ENCODE peak calls at places on chromosomes 7 and 10, in ten cellular contexts. One of them, this sample, is unnamed. For H3K4me1, the result is how much of the 10 kb centered on the place peaks cover.

GRCh38 chr10:110671788-110672579 is 27.8 kb downstream of the RBM20 start:
- DNase-seq in neuronal stem cell: peak
- DNase-seq in astrocyte: peak
- DNase-seq in mesenchymal stem cell: peak
- DNase-seq in fibroblast of lung: peak
- DNase-seq in gastrocnemius medialis: peak
- DNase-seq in ovary: peak
- DNase-seq in A673: peak
- DNase-seq in spleen: peak
- DNase-seq in MM.1S: peak
- DNase-seq in this sample: peak

GRCh38 chr7:112193915-112194502 is 12.2 kb downstream of the DOCK4 start:
- DNase-seq in neuronal stem cell: no peak
- DNase-seq in astrocyte: no peak
- DNase-seq in mesenchymal stem cell: no peak
- DNase-seq in fibroblast of lung: no peak
- DNase-seq in gastrocnemius medialis: no peak
- DNase-seq in ovary: no peak
- DNase-seq in A673: no peak
- DNase-seq in spleen: no peak
- DNase-seq in MM.1S: no peak
- DNase-seq in this sample: no peak

GRCh38 chr10:86344281-86344680 is 22.3 kb downstream of the GRID1 start:
- DNase-seq in neuronal stem cell: no peak
- DNase-seq in astrocyte: no peak
- DNase-seq in mesenchymal stem cell: no peak
- DNase-seq in fibroblast of lung: no peak
- DNase-seq in gastrocnemius medialis: no peak
- DNase-seq in ovary: no peak
- DNase-seq in A673: no peak
- DNase-seq in spleen: peak
- DNase-seq in MM.1S: no peak
- DNase-seq in this sample: no peak

GRCh38 chr10:13823046-13823711 is 236.4 kb downstream of the PRPF18 start:
- DNase-seq in neuronal stem cell: no peak
- DNase-seq in astrocyte: no peak
- DNase-seq in mesenchymal stem cell: no peak
- DNase-seq in fibroblast of lung: no peak
- DNase-seq in gastrocnemius medialis: no peak
- DNase-seq in ovary: no peak
- DNase-seq in A673: no peak
- DNase-seq in spleen: no peak
- DNase-seq in MM.1S: no peak
- DNase-seq in this sample: no peak

GRCh38 chr7:79272066-79272669 is 181.3 kb downstream of the MAGI2 start:
- DNase-seq in neuronal stem cell: peak
- DNase-seq in astrocyte: peak
- DNase-seq in mesenchymal stem cell: peak
- DNase-seq in fibroblast of lung: peak
- DNase-seq in gastrocnemius medialis: no peak
- DNase-seq in ovary: no peak
- DNase-seq in A673: peak
- DNase-seq in spleen: no peak
- DNase-seq in MM.1S: peak
- DNase-seq in this sample: peak

GRCh38 chr7:8063706-8064297 is 95.2 kb downstream of the GLCCI1 start:
- DNase-seq in neuronal stem cell: no peak
- DNase-seq in astrocyte: peak
- DNase-seq in mesenchymal stem cell: peak
- DNase-seq in fibroblast of lung: peak
- DNase-seq in gastrocnemius medialis: no peak
- DNase-seq in ovary: no peak
- DNase-seq in A673: peak
- DNase-seq in spleen: no peak
- DNase-seq in MM.1S: no peak
- DNase-seq in this sample: no peak

GRCh38 chr10:9814285-9814866 is 1203.3 kb upstream of the CELF2 start:
- DNase-seq in neuronal stem cell: no peak
- DNase-seq in astrocyte: peak
- DNase-seq in mesenchymal stem cell: peak
- DNase-seq in fibroblast of lung: peak
- DNase-seq in gastrocnemius medialis: no peak
- DNase-seq in ovary: no peak
- DNase-seq in A673: no peak
- DNase-seq in spleen: no peak
- DNase-seq in MM.1S: no peak
- DNase-seq in this sample: no peak

GRCh38 chr10:24255907-24256306 is 47.0 kb downstream of the KIAA1217 start:
- DNase-seq in neuronal stem cell: no peak
- DNase-seq in astrocyte: peak
- DNase-seq in mesenchymal stem cell: no peak
- DNase-seq in fibroblast of lung: peak
- DNase-seq in gastrocnemius medialis: peak
- DNase-seq in ovary: peak
- DNase-seq in A673: peak
- DNase-seq in spleen: no peak
- DNase-seq in MM.1S: no peak
- DNase-seq in this sample: no peak

GRCh38 chr7:25429731-25430130 is 201.4 kb upstream of the NPVF start:
- DNase-seq in neuronal stem cell: no peak
- DNase-seq in astrocyte: no peak
- DNase-seq in mesenchymal stem cell: peak
- DNase-seq in fibroblast of lung: no peak
- DNase-seq in gastrocnemius medialis: no peak
- DNase-seq in ovary: no peak
- DNase-seq in A673: no peak
- DNase-seq in spleen: no peak
- DNase-seq in MM.1S: no peak
- DNase-seq in this sample: no peak
- H3K27ac ChIP-seq in neuronal stem cell: no peak
- H3K27ac ChIP-seq in astrocyte: no peak
- H3K27ac ChIP-seq in mesenchymal stem cell: no peak
- H3K27ac ChIP-seq in fibroblast of lung: no peak
- H3K27ac ChIP-seq in gastrocnemius medialis: no peak
- H3K27ac ChIP-seq in ovary: peak
- H3K27ac ChIP-seq in A673: no peak
- H3K27ac ChIP-seq in spleen: no peak
- H3K27ac ChIP-seq in MM.1S: no peak
- H3K27ac ChIP-seq in this sample: no peak

GRCh38 chr10:79137404-79137803 is 68.6 kb downstream of the ZMIZ1 start:
- DNase-seq in neuronal stem cell: no peak
- DNase-seq in astrocyte: peak
- DNase-seq in mesenchymal stem cell: no peak
- DNase-seq in fibroblast of lung: peak
- DNase-seq in gastrocnemius medialis: no peak
- DNase-seq in ovary: peak
- DNase-seq in A673: no peak
- DNase-seq in spleen: no peak
- DNase-seq in MM.1S: no peak
- DNase-seq in this sample: no peak

GRCh38 chr10:79136227-79137005 is 67.7 kb downstream of the ZMIZ1 start:
- DNase-seq in neuronal stem cell: no peak
- DNase-seq in astrocyte: no peak
- DNase-seq in mesenchymal stem cell: peak
- DNase-seq in fibroblast of lung: no peak
- DNase-seq in gastrocnemius medialis: no peak
- DNase-seq in ovary: no peak
- DNase-seq in A673: no peak
- DNase-seq in spleen: no peak
- DNase-seq in MM.1S: no peak
- DNase-seq in this sample: no peak

GRCh38 chr10:79139124-79139835 is 70.5 kb downstream of the ZMIZ1 start:
- DNase-seq in neuronal stem cell: no peak
- DNase-seq in astrocyte: peak
- DNase-seq in mesenchymal stem cell: peak
- DNase-seq in fibroblast of lung: peak
- DNase-seq in gastrocnemius medialis: peak
- DNase-seq in ovary: peak
- DNase-seq in A673: no peak
- DNase-seq in spleen: no peak
- DNase-seq in MM.1S: no peak
- DNase-seq in this sample: no peak

GRCh38 chr10:79138449-79139123 is 69.8 kb downstream of the ZMIZ1 start:
- DNase-seq in neuronal stem cell: no peak
- DNase-seq in astrocyte: no peak
- DNase-seq in mesenchymal stem cell: no peak
- DNase-seq in fibroblast of lung: no peak
- DNase-seq in gastrocnemius medialis: no peak
- DNase-seq in ovary: no peak
- DNase-seq in A673: no peak
- DNase-seq in spleen: no peak
- DNase-seq in MM.1S: no peak
- DNase-seq in this sample: no peak

DNA sequence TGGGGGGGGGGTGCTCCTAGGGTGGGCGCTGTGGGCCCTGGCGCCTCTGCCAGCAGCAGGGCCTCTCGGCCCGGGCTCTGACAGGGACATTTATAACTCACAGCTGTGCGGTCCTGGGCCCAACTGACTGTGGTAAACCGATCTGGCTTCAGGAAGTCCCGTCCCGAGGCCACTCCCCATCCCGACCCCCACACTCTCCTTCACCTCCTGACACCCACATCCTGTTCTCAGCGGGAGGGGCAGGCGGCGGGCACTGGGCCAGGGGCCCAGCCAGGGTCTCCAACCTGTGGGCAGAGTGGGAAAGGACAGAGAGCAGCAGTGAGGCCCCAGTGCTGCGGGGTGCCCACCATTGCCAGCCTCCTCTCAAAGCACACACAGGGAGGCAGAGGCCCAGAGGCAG is 69.1 kb downstream of the ZMIZ1 start:
- DNase-seq in neuronal stem cell: no peak
- DNase-seq in astrocyte: peak
- DNase-seq in mesenchymal stem cell: peak
- DNase-seq in fibroblast of lung: peak
- DNase-seq in gastrocnemius medialis: no peak
- DNase-seq in ovary: peak
- DNase-seq in A673: no peak
- DNase-seq in spleen: peak
- DNase-seq in MM.1S: peak
- DNase-seq in this sample: peak
- H3K4me1 ChIP-seq in neuronal stem cell: under half
- H3K4me1 ChIP-seq in astrocyte: half or more
- H3K4me1 ChIP-seq in mesenchymal stem cell: half or more
- H3K4me1 ChIP-seq in fibroblast of lung: half or more
- H3K4me1 ChIP-seq in gastrocnemius medialis: half or more
- H3K4me1 ChIP-seq in ovary: under half
- H3K4me1 ChIP-seq in A673: under half
- H3K4me1 ChIP-seq in spleen: half or more
- H3K4me1 ChIP-seq in MM.1S: under half
- H3K4me1 ChIP-seq in this sample: under half

DNA sequence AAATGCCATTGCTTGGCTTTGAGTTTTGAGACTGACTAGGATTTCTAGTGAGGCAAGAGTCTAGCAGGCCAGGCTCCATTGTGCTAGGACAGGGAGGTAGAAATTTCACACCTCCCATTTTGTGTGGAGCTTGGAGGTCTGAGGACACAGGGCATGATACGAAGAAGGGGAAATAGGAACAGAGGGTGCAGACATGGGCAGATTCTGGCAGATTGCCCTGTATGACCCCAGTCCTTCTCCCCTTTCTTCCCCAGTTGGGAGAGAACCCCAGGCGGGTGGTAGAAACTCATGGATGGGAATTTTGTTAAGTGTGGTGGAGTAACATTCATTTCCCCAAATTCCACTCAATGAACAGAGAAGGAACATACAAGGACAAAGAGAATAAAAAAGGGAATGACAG is 54.4 kb downstream of the RAMP3 start:
- DNase-seq in neuronal stem cell: no peak
- DNase-seq in astrocyte: no peak
- DNase-seq in mesenchymal stem cell: no peak
- DNase-seq in fibroblast of lung: no peak
- DNase-seq in gastrocnemius medialis: no peak
- DNase-seq in ovary: no peak
- DNase-seq in A673: no peak
- DNase-seq in spleen: no peak
- DNase-seq in MM.1S: no peak
- DNase-seq in this sample: no peak
- H3K27ac ChIP-seq in neuronal stem cell: no peak
- H3K27ac ChIP-seq in astrocyte: no peak
- H3K27ac ChIP-seq in mesenchymal stem cell: no peak
- H3K27ac ChIP-seq in fibroblast of lung: no peak
- H3K27ac ChIP-seq in gastrocnemius medialis: peak
- H3K27ac ChIP-seq in ovary: no peak
- H3K27ac ChIP-seq in A673: no peak
- H3K27ac ChIP-seq in spleen: no peak
- H3K27ac ChIP-seq in MM.1S: no peak
- H3K27ac ChIP-seq in this sample: no peak

GRCh38 chr10:71754562-71754961 is 18.8 kb downstream of the VSIR start:
- DNase-seq in neuronal stem cell: no peak
- DNase-seq in astrocyte: no peak
- DNase-seq in mesenchymal stem cell: no peak
- DNase-seq in fibroblast of lung: no peak
- DNase-seq in gastrocnemius medialis: no peak
- DNase-seq in ovary: no peak
- DNase-seq in A673: no peak
- DNase-seq in spleen: no peak
- DNase-seq in MM.1S: no peak
- DNase-seq in this sample: no peak

GRCh38 chr10:71752391-71753090 is 20.8 kb downstream of the VSIR start:
- DNase-seq in neuronal stem cell: no peak
- DNase-seq in astrocyte: no peak
- DNase-seq in mesenchymal stem cell: no peak
- DNase-seq in fibroblast of lung: no peak
- DNase-seq in gastrocnemius medialis: no peak
- DNase-seq in ovary: no peak
- DNase-seq in A673: no peak
- DNase-seq in spleen: peak
- DNase-seq in MM.1S: peak
- DNase-seq in this sample: no peak

GRCh38 chr10:71751515-71752224 is 21.6 kb downstream of the VSIR start:
- DNase-seq in neuronal stem cell: no peak
- DNase-seq in astrocyte: no peak
- DNase-seq in mesenchymal stem cell: no peak
- DNase-seq in fibroblast of lung: no peak
- DNase-seq in gastrocnemius medialis: no peak
- DNase-seq in ovary: no peak
- DNase-seq in A673: no peak
- DNase-seq in spleen: peak
- DNase-seq in MM.1S: no peak
- DNase-seq in this sample: no peak

GRCh38 chr10:71753960-71754505 is 19.3 kb downstream of the VSIR start:
- DNase-seq in neuronal stem cell: no peak
- DNase-seq in astrocyte: no peak
- DNase-seq in mesenchymal stem cell: no peak
- DNase-seq in fibroblast of lung: no peak
- DNase-seq in gastrocnemius medialis: no peak
- DNase-seq in ovary: no peak
- DNase-seq in A673: no peak
- DNase-seq in spleen: peak
- DNase-seq in MM.1S: no peak
- DNase-seq in this sample: no peak

DNA sequence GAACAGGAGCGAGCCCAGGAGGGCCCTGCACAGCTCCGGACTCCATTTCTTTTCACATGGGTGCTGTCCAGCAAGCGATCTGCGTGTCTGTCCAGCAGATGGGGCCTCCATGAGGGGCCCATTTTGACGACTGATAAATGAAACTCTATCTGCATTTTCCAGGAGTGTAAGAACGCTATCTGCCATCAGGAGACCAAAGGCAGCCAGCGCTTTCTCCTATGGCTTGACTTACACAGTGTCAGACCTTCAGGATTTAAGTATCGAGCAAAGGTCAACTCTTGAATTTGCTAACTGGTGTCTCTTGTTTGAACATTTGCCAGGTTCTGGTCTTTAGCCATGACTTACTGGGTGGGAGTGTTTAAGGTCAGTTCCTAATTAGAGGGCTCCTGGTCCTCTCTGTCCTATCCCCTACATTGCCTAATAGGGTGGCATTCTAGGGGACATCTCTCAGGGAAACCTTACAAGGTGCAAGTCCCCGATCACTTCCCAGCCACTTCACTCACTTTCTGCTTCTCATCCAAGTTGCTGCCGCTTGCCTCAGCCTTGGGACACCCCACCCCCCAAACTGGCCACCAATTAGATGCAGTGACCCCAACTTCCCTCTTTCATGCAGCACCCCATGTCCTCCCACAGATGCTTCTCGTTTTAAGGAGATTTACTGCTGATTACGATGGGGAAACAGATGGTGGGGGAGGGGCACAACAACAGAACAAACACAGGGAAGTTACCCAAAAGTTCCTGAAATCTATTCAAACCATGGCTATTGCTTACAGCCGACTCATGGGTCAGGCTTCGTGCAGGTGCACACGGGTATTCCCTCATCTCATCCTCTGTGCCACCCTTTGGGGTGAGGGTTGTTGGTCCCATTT is 20.0 kb downstream of the VSIR start:
- DNase-seq in neuronal stem cell: no peak
- DNase-seq in astrocyte: no peak
- DNase-seq in mesenchymal stem cell: no peak
- DNase-seq in fibroblast of lung: no peak
- DNase-seq in gastrocnemius medialis: no peak
- DNase-seq in ovary: no peak
- DNase-seq in A673: no peak
- DNase-seq in spleen: peak
- DNase-seq in MM.1S: no peak
- DNase-seq in this sample: no peak
- H3K4me1 ChIP-seq in neuronal stem cell: under half
- H3K4me1 ChIP-seq in astrocyte: under half
- H3K4me1 ChIP-seq in mesenchymal stem cell: under half
- H3K4me1 ChIP-seq in fibroblast of lung: under half
- H3K4me1 ChIP-seq in gastrocnemius medialis: half or more
- H3K4me1 ChIP-seq in ovary: under half
- H3K4me1 ChIP-seq in A673: under half
- H3K4me1 ChIP-seq in spleen: half or more
- H3K4me1 ChIP-seq in MM.1S: under half
- H3K4me1 ChIP-seq in this sample: under half

This sample was measured in Karpas-422.